ENCODE peak calls at places on chromosomes 6 and 20, in six cellular contexts. Y is coronary artery; B is activated naive CD8-positive, alpha-beta T cell treated with anti-CD3 and anti-CD28 coated beads, Interleukin-2, amount 10 ng/mL, durations not matched to agents 7 days and 5 days; A is NCI-H1105; J is T-cell; I is Calu3. D is an unnamed sample.

GRCh38 chr6:25138697-25139051 is 140.5 kb upstream of the CARMIL1 start:
- DNase-seq in B (no peak), Y (no peak), A (no peak), J (no peak), I (no peak), D (no peak)

GRCh38 chr20:40741507-40742106 is 52.6 kb upstream of the MAFB start:
- DNase-seq in I (peak), A (peak), J (no peak), B (peak), Y (no peak), D (peak)

GRCh38 chr6:53986721-53987526 is 124.3 kb upstream of the MLIP start:
- DNase-seq in B (no peak), A (peak), J (no peak), Y (no peak), I (no peak), D (no peak)

GRCh38 chr6:158409451-158409850 is 97.2 kb downstream of the TULP4 start:
- DNase-seq in B (no peak), A (no peak), I (no peak), Y (no peak), J (no peak), D (no peak)

GRCh38 chr6:149235130-149235561 is 82.4 kb upstream of the TAB2 start:
- DNase-seq in I (peak), A (peak), Y (no peak), B (no peak), J (no peak), D (peak)

GRCh38 chr6:27495386-27496135 is 22.7 kb upstream of the ZNF184 start:
- DNase-seq in A (no peak), I (peak), B (peak), Y (no peak), J (no peak), D (peak)

GRCh38 chr6:159713984-159714383 is 13.3 kb upstream of the WTAP start:
- DNase-seq in J (no peak), B (no peak), Y (no peak), A (no peak), I (no peak), D (no peak)

GRCh38 chr6:163554663-163555062 is 140.1 kb downstream of the QKI start:
- DNase-seq in A (no peak), B (peak), I (peak), J (peak), Y (no peak), D (peak)

GRCh38 chr6:33770116-33770832 is 18.7 kb downstream of the LEMD2 start:
- DNase-seq in Y (no peak), I (no peak), A (no peak), B (no peak), J (no peak), D (no peak)

GRCh38 chr20:31587545-31588389 is 17.3 kb upstream of the ID1 start:
- DNase-seq in J (no peak), A (no peak), I (no peak), B (no peak), Y (no peak), D (peak)

GRCh38 chr6:22099241-22099640 is 197.6 kb downstream of the PRL start:
- DNase-seq in I (no peak), J (no peak), Y (no peak), B (no peak), A (no peak), D (no peak)

GRCh38 chr6:107192739-107193296 is 77.5 kb upstream of the BEND3 start:
- DNase-seq in Y (no peak), A (peak), I (no peak), J (no peak), B (no peak), D (peak)